ENCODE peak calls at places on chromosomes 11 and 22, in nine cellular contexts. F is fibroblast of lung; K is T-helper 9 cell; W is upper lobe of right lung; B is putamen; M is stimulated activated naive CD8-positive, alpha-beta T cell treated with anti-CD3 and anti-CD28 coated beads, Interleukin-15, Interleukin-2, amounts not matched to agents 100 U/mL and 50 U/mL, for 24 hours; L is RWPE2; N is AG04450; H is GM20000. Y is an unnamed sample.

GRCh38 chr11:22666700-22667439 is 459 bp downstream of the GAS2 start:
- DNase-seq in F (peak), K (no peak), W (peak), B (peak), M (peak), L (no peak), N (no peak), H (peak), Y (no peak)

GRCh38 chr11:101346591-101346990 is 217.0 kb upstream of the PGR start:
- DNase-seq in F (no peak), K (no peak), W (no peak), B (no peak), M (no peak), L (no peak), N (no peak), H (no peak), Y (no peak)

GRCh38 chr11:130190371-130190881 is 30.8 kb downstream of the ST14 start:
- DNase-seq in F (no peak), K (no peak), W (no peak), B (no peak), M (no peak), L (no peak), N (no peak), H (no peak), Y (no peak)

GRCh38 chr22:11066458-11067285 is 4461.3 kb upstream of the OR11H1 start:
- DNase-seq in F (no peak), K (no peak), W (peak), B (no peak), M (no peak), L (peak), N (no peak), H (peak), Y (peak)

GRCh38 chr22:36027579-36027959 is 1.1 kb downstream of the RBFOX2 start:
- DNase-seq in F (no peak), K (no peak), W (no peak), B (no peak), M (peak), L (no peak), N (no peak), H (peak), Y (no peak)

GRCh38 chr11:65430406-65431217 is 8.0 kb downstream of the NEAT1 start:
- DNase-seq in F (peak), K (no peak), W (no peak), B (no peak), M (no peak), L (no peak), N (no peak), H (no peak), Y (no peak)

GRCh38 chr22:49362393-49362792 is 465.3 kb downstream of the BRD1 start:
- DNase-seq in F (no peak), K (no peak), W (no peak), B (no peak), M (no peak), L (no peak), N (no peak), H (no peak), Y (no peak)

GRCh38 chr11:124867700-124868099 is 2.5 kb downstream of the ROBO3 start:
- DNase-seq in F (peak), K (no peak), W (no peak), B (no peak), M (no peak), L (no peak), N (no peak), H (peak), Y (no peak)

GRCh38 chr11:100682247-100682969 is 4.7 kb upstream of the ARHGAP42 start:
- DNase-seq in F (no peak), K (no peak), W (no peak), B (no peak), M (no peak), L (no peak), N (no peak), H (peak), Y (no peak)

GRCh38 chr11:72574534-72575460 is 99.4 kb downstream of the PDE2A start:
- DNase-seq in F (no peak), K (no peak), W (peak), B (no peak), M (no peak), L (peak), N (no peak), H (no peak), Y (peak)

GRCh38 chr11:1109101-1109917 is 34.6 kb downstream of the MUC2 start:
- DNase-seq in F (no peak), K (no peak), W (no peak), B (no peak), M (no peak), L (peak), N (no peak), H (no peak), Y (peak)

GRCh38 chr11:70470127-70470526 is 71.8 kb downstream of the CTTN start:
- DNase-seq in F (peak), K (no peak), W (no peak), B (no peak), M (no peak), L (no peak), N (no peak), H (no peak), Y (no peak)

GRCh38 chr22:36386900-36387663 is 685 bp downstream of the MYH9 start:
- DNase-seq in F (peak), K (no peak), W (peak), B (peak), M (peak), L (no peak), N (no peak), H (peak), Y (peak)

GRCh38 chr22:43411040-43411919 is 534 bp upstream of the MPPED1 start:
- DNase-seq in F (no peak), K (no peak), W (no peak), B (no peak), M (no peak), L (no peak), N (no peak), H (no peak), Y (no peak)

GRCh38 chr11:110891411-110891810 is 179.2 kb upstream of the ARHGAP20 start:
- DNase-seq in F (peak), K (no peak), W (no peak), B (no peak), M (no peak), L (no peak), N (peak), H (no peak), Y (no peak)

GRCh38 chr11:64650923-64651523 is 60.0 kb downstream of the SLC22A12 start:
- DNase-seq in F (peak), K (no peak), W (no peak), B (no peak), M (no peak), L (no peak), N (no peak), H (peak), Y (no peak)

GRCh38 chr22:23258826-23259170 is 78.5 kb downstream of the BCR start:
- DNase-seq in F (no peak), K (no peak), W (no peak), B (no peak), M (no peak), L (no peak), N (no peak), H (no peak), Y (no peak)

GRCh38 chr11:57416436-57416835 is 10.5 kb downstream of the SLC43A3 start:
- DNase-seq in F (no peak), K (no peak), W (no peak), B (no peak), M (no peak), L (no peak), N (no peak), H (no peak), Y (no peak)

GRCh38 chr11:119571311-119571710 is 148.3 kb upstream of the THY1 start:
- DNase-seq in F (no peak), K (no peak), W (no peak), B (no peak), M (no peak), L (no peak), N (no peak), H (no peak), Y (no peak)

GRCh38 chr22:19057999-19058491 is 64.2 kb downstream of the DGCR2 start:
- DNase-seq in F (no peak), K (no peak), W (peak), B (no peak), M (no peak), L (no peak), N (no peak), H (no peak), Y (no peak)

GRCh38 chr11:95592455-95592854 is 197.1 kb downstream of the FAM76B start:
- DNase-seq in F (peak), K (no peak), W (no peak), B (no peak), M (no peak), L (no peak), N (no peak), H (no peak), Y (no peak)

GRCh38 chr11:115202900-115203552 is 301.2 kb downstream of the CADM1 start:
- DNase-seq in F (no peak), K (no peak), W (no peak), B (no peak), M (no peak), L (no peak), N (no peak), H (no peak), Y (no peak)

GRCh38 chr22:19918332-19919106 is 23.1 kb upstream of the COMT start:
- DNase-seq in F (no peak), K (no peak), W (no peak), B (no peak), M (no peak), L (no peak), N (no peak), H (no peak), Y (no peak)

GRCh38 chr22:35961480-35961902 is 67.1 kb downstream of the RBFOX2 start:
- DNase-seq in F (peak), K (no peak), W (no peak), B (peak), M (no peak), L (no peak), N (peak), H (no peak), Y (no peak)

GRCh38 chr22:47129902-47130301 is 367.5 kb downstream of the TBC1D22A start:
- DNase-seq in F (no peak), K (no peak), W (peak), B (peak), M (no peak), L (peak), N (no peak), H (no peak), Y (peak)

GRCh38 chr11:31643831-31644230 is 134.3 kb downstream of the ELP4 start:
- DNase-seq in F (peak), K (no peak), W (no peak), B (no peak), M (no peak), L (no peak), N (no peak), H (no peak), Y (no peak)

GRCh38 chr11:11894486-11894885 is 52.7 kb downstream of the USP47 start:
- DNase-seq in F (peak), K (no peak), W (no peak), B (no peak), M (no peak), L (no peak), N (no peak), H (no peak), Y (no peak)

GRCh38 chr22:29457730-29458129 is 19.3 kb downstream of the RFPL1 start:
- DNase-seq in F (peak), K (no peak), W (no peak), B (no peak), M (no peak), L (no peak), N (no peak), H (peak), Y (no peak)

GRCh38 chr11:112780351-112781043 is 180.7 kb upstream of the NCAM1 start:
- DNase-seq in F (peak), K (no peak), W (no peak), B (no peak), M (no peak), L (no peak), N (no peak), H (no peak), Y (no peak)

GRCh38 chr22:48561676-48562075 is 1266.0 kb downstream of the BRD1 start:
- DNase-seq in F (no peak), K (no peak), W (no peak), B (no peak), M (no peak), L (no peak), N (no peak), H (no peak), Y (no peak)

GRCh38 chr11:77110836-77111235 is 8.2 kb downstream of the OMP start:
- DNase-seq in F (no peak), K (no peak), W (no peak), B (no peak), M (no peak), L (no peak), N (no peak), H (no peak), Y (no peak)

GRCh38 chr11:2094354-2095197 is 44.6 kb downstream of the IGF2 start:
- DNase-seq in F (no peak), K (no peak), W (peak), B (no peak), M (no peak), L (peak), N (no peak), H (no peak), Y (no peak)

GRCh38 chr11:47768090-47768620 is 1.0 kb upstream of the FNBP4 start:
- DNase-seq in F (peak), K (no peak), W (peak), B (peak), M (peak), L (no peak), N (no peak), H (no peak), Y (no peak)

GRCh38 chr11:69463181-69463891 is 18.1 kb upstream of the LINC01488 start:
- DNase-seq in F (peak), K (no peak), W (no peak), B (no peak), M (no peak), L (no peak), N (peak), H (no peak), Y (no peak)

GRCh38 chr11:68774188-68774585 is 22.9 kb upstream of the TESMIN start:
- DNase-seq in F (no peak), K (no peak), W (no peak), B (no peak), M (no peak), L (no peak), N (no peak), H (no peak), Y (no peak)